ENCODE peak calls at places on chromosomes 5 and 9, in six cellular contexts. One of them, this sample, is unnamed.

GRCh38 chr5:76404694-76405306 is 1.7 kb downstream of the IQGAP2 start:
- ATAC-seq in GM12878: peak; percentile 36
- ATAC-seq in A549: no peak
- ATAC-seq in HepG2: peak; percentile 40
- ATAC-seq in upper lobe of left lung: no peak
- ATAC-seq in K562: peak; percentile 13
- ATAC-seq in this sample: no peak

GRCh38 chr5:154757647-154758406 is 2.6 kb downstream of the LARP1 start:
- ATAC-seq in HepG2: no peak
- ATAC-seq in K562: no peak
- ATAC-seq in A549: no peak
- ATAC-seq in upper lobe of left lung: no peak
- ATAC-seq in GM12878: no peak
- ATAC-seq in this sample: no peak

GRCh38 chr5:32280656-32281081 is 32.1 kb downstream of the MTMR12 start:
- ATAC-seq in upper lobe of left lung: no peak
- ATAC-seq in A549: no peak
- ATAC-seq in K562: no peak
- ATAC-seq in HepG2: no peak
- ATAC-seq in GM12878: peak; percentile 83
- ATAC-seq in this sample: no peak

GRCh38 chr5:127856310-127856709 is 153.1 kb downstream of the CCDC192 start:
- ATAC-seq in A549: no peak
- ATAC-seq in K562: no peak
- ATAC-seq in upper lobe of left lung: no peak
- ATAC-seq in HepG2: no peak
- ATAC-seq in GM12878: peak; percentile 35
- ATAC-seq in this sample: no peak

GRCh38 chr9:91778031-91778430 is 172.0 kb downstream of the ROR2 start:
- ATAC-seq in K562: no peak
- ATAC-seq in A549: no peak
- ATAC-seq in upper lobe of left lung: no peak
- ATAC-seq in HepG2: no peak
- ATAC-seq in GM12878: no peak
- ATAC-seq in this sample: no peak

GRCh38 chr9:114559830-114560520 is 27.6 kb upstream of the ATP6V1G1 start:
- ATAC-seq in HepG2: no peak
- ATAC-seq in upper lobe of left lung: no peak
- ATAC-seq in K562: no peak
- ATAC-seq in A549: no peak
- ATAC-seq in GM12878: no peak
- ATAC-seq in this sample: no peak

GRCh38 chr5:37724395-37725125 is 115.3 kb downstream of the GDNF start:
- ATAC-seq in A549: no peak
- ATAC-seq in HepG2: peak; percentile 52
- ATAC-seq in upper lobe of left lung: no peak
- ATAC-seq in K562: no peak
- ATAC-seq in GM12878: no peak
- ATAC-seq in this sample: peak; percentile 60

GRCh38 chr5:80223561-80223960 is 32.3 kb downstream of the SERINC5 start:
- ATAC-seq in GM12878: no peak
- ATAC-seq in HepG2: no peak
- ATAC-seq in A549: no peak
- ATAC-seq in K562: no peak
- ATAC-seq in upper lobe of left lung: no peak
- ATAC-seq in this sample: no peak

GRCh38 chr5:10989577-10990263 is 228.7 kb upstream of the DAP start:
- ATAC-seq in A549: no peak
- ATAC-seq in GM12878: no peak
- ATAC-seq in K562: no peak
- ATAC-seq in HepG2: no peak
- ATAC-seq in upper lobe of left lung: no peak
- ATAC-seq in this sample: no peak

GRCh38 chr5:133116601-133117000 is 64.8 kb downstream of the HSPA4 start:
- ATAC-seq in upper lobe of left lung: no peak
- ATAC-seq in A549: no peak
- ATAC-seq in GM12878: no peak
- ATAC-seq in HepG2: no peak
- ATAC-seq in K562: no peak
- ATAC-seq in this sample: peak; percentile 42

GRCh38 chr5:95988094-95988493 is 26.4 kb upstream of the ELL2 start:
- ATAC-seq in A549: no peak
- ATAC-seq in HepG2: peak; percentile 51
- ATAC-seq in upper lobe of left lung: no peak
- ATAC-seq in K562: no peak
- ATAC-seq in GM12878: no peak
- ATAC-seq in this sample: no peak

GRCh38 chr9:89243296-89244061 is 64.9 kb upstream of the SHC3 start:
- ATAC-seq in GM12878: no peak
- ATAC-seq in HepG2: no peak
- ATAC-seq in upper lobe of left lung: peak; percentile 85
- ATAC-seq in A549: no peak
- ATAC-seq in K562: no peak
- ATAC-seq in this sample: no peak

GRCh38 chr9:14214693-14215092 is 99.2 kb downstream of the NFIB start:
- ATAC-seq in A549: no peak
- ATAC-seq in GM12878: no peak
- ATAC-seq in K562: no peak
- ATAC-seq in upper lobe of left lung: no peak
- ATAC-seq in HepG2: no peak
- ATAC-seq in this sample: no peak

GRCh38 chr5:91311697-91312501 is 71.2 kb downstream of the ARRDC3 start:
- ATAC-seq in K562: peak; percentile 34
- ATAC-seq in HepG2: no peak
- ATAC-seq in GM12878: peak; percentile 96
- ATAC-seq in upper lobe of left lung: peak; percentile 96
- ATAC-seq in A549: peak; percentile 78
- ATAC-seq in this sample: peak; percentile 83

GRCh38 chr9:88645172-88645868 is 110.3 kb downstream of the NXNL2 start:
- ATAC-seq in A549: no peak
- ATAC-seq in HepG2: no peak
- ATAC-seq in GM12878: no peak
- ATAC-seq in K562: no peak
- ATAC-seq in upper lobe of left lung: no peak
- ATAC-seq in this sample: no peak

GRCh38 chr5:5613261-5613990 is 190.9 kb downstream of the ICE1 start:
- ATAC-seq in HepG2: no peak
- ATAC-seq in K562: no peak
- ATAC-seq in A549: no peak
- ATAC-seq in upper lobe of left lung: no peak
- ATAC-seq in GM12878: peak; percentile 56
- ATAC-seq in this sample: no peak

GRCh38 chr5:151096001-151096373 is 15.2 kb upstream of the TNIP1 start:
- ATAC-seq in HepG2: peak; percentile 57
- ATAC-seq in upper lobe of left lung: no peak
- ATAC-seq in GM12878: no peak
- ATAC-seq in K562: no peak
- ATAC-seq in A549: no peak
- ATAC-seq in this sample: no peak

GRCh38 chr5:157026789-157027424 is 32.0 kb downstream of the HAVCR1 start:
- ATAC-seq in upper lobe of left lung: no peak
- ATAC-seq in HepG2: peak; percentile 77
- ATAC-seq in K562: peak; percentile 53
- ATAC-seq in GM12878: peak; percentile 48
- ATAC-seq in A549: peak; percentile 61
- ATAC-seq in this sample: no peak

GRCh38 chr9:119961774-119962408 is 592.7 kb upstream of the BRINP1 start:
- ATAC-seq in HepG2: peak; percentile 94
- ATAC-seq in GM12878: peak; percentile 63
- ATAC-seq in A549: peak; percentile 92
- ATAC-seq in K562: peak; percentile 89
- ATAC-seq in upper lobe of left lung: no peak
- ATAC-seq in this sample: no peak

GRCh38 chr5:31937226-31937625 is 236.9 kb downstream of the GOLPH3 start:
- ATAC-seq in A549: no peak
- ATAC-seq in upper lobe of left lung: peak; percentile 50
- ATAC-seq in HepG2: no peak
- ATAC-seq in GM12878: no peak
- ATAC-seq in K562: no peak
- ATAC-seq in this sample: no peak

GRCh38 chr5:81850494-81850893 is 99.6 kb upstream of the SSBP2 start:
- ATAC-seq in upper lobe of left lung: no peak
- ATAC-seq in GM12878: no peak
- ATAC-seq in A549: no peak
- ATAC-seq in HepG2: no peak
- ATAC-seq in K562: no peak
- ATAC-seq in this sample: no peak

GRCh38 chr5:81232449-81233079 is 558 bp upstream of the CKMT2 start:
- ATAC-seq in upper lobe of left lung: peak; percentile 20
- ATAC-seq in GM12878: no peak
- ATAC-seq in A549: no peak
- ATAC-seq in HepG2: peak; percentile 28
- ATAC-seq in K562: no peak
- ATAC-seq in this sample: peak; percentile 63

GRCh38 chr9:12770261-12770660 is 4.6 kb upstream of the LURAP1L start:
- ATAC-seq in upper lobe of left lung: no peak
- ATAC-seq in GM12878: no peak
- ATAC-seq in K562: no peak
- ATAC-seq in HepG2: no peak
- ATAC-seq in A549: no peak
- ATAC-seq in this sample: no peak

GRCh38 chr9:90860826-90861225 is 59.2 kb downstream of the SYK start:
- ATAC-seq in HepG2: no peak
- ATAC-seq in GM12878: no peak
- ATAC-seq in A549: no peak
- ATAC-seq in K562: no peak
- ATAC-seq in upper lobe of left lung: peak; percentile 20
- ATAC-seq in this sample: peak; percentile 50

GRCh38 chr5:173793677-173794570 is 94.2 kb upstream of the CPEB4 start:
- ATAC-seq in HepG2: no peak
- ATAC-seq in A549: peak; percentile 30
- ATAC-seq in K562: no peak
- ATAC-seq in GM12878: no peak
- ATAC-seq in upper lobe of left lung: no peak
- ATAC-seq in this sample: no peak

GRCh38 chr5:160039810-160040470 is 31.0 kb downstream of the TTC1 start:
- ATAC-seq in HepG2: no peak
- ATAC-seq in K562: no peak
- ATAC-seq in GM12878: no peak
- ATAC-seq in A549: no peak
- ATAC-seq in upper lobe of left lung: no peak
- ATAC-seq in this sample: no peak

DNA sequence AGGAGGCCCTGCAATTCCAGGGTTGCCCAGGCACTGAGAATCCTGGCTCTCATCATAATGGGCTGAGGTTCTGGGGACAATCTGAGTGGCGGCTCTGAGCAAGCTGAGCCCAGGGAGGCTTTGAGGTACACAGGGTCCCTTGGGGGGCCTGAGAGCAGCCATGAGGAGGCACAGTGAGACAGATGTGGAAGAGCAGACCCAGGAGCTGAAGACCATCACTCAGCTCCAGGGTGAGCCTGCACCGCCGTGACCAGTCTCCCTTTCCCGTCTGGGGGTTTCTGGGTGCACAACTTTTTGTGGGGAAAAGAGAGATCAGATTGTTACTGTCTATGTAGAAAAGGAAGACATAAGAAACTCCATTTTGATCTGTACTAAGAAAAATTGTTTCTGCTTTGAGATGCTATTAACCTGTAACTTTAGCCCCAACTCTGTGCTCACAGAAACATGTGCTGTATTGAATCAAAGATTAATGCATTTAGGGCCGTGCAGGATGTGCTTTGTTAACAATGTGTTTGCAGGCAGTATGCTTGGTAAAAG is at the start of gene CCDC183:
- ATAC-seq in GM12878: no peak
- ATAC-seq in upper lobe of left lung: no peak
- ATAC-seq in A549: no peak
- ATAC-seq in K562: no peak
- ATAC-seq in HepG2: no peak
- ATAC-seq in this sample: no peak
- H3K4me1 ChIP-seq in GM12878: peaks cover 19% of the 10 kb centered on the region
- H3K4me1 ChIP-seq in upper lobe of left lung: peaks cover 33% of the 10 kb centered on the region
- H3K4me1 ChIP-seq in A549: peaks cover 35% of the 10 kb centered on the region
- H3K4me1 ChIP-seq in K562: peaks cover 78% of the 10 kb centered on the region
- H3K4me1 ChIP-seq in HepG2: peaks cover 73% of the 10 kb centered on the region
- H3K4me1 ChIP-seq in this sample: no peaks in the 10 kb centered on the region

DNA sequence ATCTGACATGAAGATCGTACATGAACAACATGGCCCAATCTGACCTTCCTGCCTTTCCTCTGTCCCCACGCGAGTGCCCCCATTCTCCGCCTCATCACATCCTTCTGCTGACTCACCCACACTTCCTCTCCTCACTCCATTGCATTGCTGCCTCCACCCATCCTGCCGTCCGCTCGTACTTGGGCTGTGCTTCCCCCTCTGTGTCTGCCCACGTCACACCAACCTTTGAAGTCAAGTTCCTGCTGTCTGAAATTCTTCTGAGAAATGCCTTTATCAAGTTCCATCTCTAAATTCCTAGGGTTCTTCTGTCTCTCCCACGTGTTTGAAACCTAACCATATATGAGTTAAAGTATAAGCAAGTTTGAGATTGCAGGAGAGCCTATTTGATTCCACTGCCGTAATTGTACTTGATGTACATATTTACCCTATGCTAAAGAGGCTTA is 18.0 kb upstream of the STARD4 start:
- ATAC-seq in upper lobe of left lung: peak; percentile 91
- ATAC-seq in GM12878: peak; percentile 98
- ATAC-seq in A549: peak; percentile 97
- ATAC-seq in K562: peak; percentile 99
- ATAC-seq in HepG2: peak; percentile 78
- ATAC-seq in this sample: peak; percentile 89
- H3K4me3 ChIP-seq in upper lobe of left lung: no peak overlapping the region
- H3K4me3 ChIP-seq in GM12878: no peak overlapping the region
- H3K4me3 ChIP-seq in A549: no peak overlapping the region
- H3K4me3 ChIP-seq in K562: no peak overlapping the region
- H3K4me3 ChIP-seq in HepG2: no peak overlapping the region
- H3K4me3 ChIP-seq in this sample: no peak overlapping the region

GRCh38 chr9:2261421-2262103 is 246.4 kb downstream of the SMARCA2 start:
- ATAC-seq in GM12878: no peak
- ATAC-seq in K562: no peak
- ATAC-seq in HepG2: no peak
- ATAC-seq in A549: peak; percentile 28
- ATAC-seq in upper lobe of left lung: no peak
- ATAC-seq in this sample: no peak

GRCh38 chr9:2262809-2263510 is 247.8 kb downstream of the SMARCA2 start:
- ATAC-seq in upper lobe of left lung: no peak
- ATAC-seq in K562: no peak
- ATAC-seq in A549: no peak
- ATAC-seq in HepG2: no peak
- ATAC-seq in GM12878: no peak
- ATAC-seq in this sample: no peak

GRCh38 chr9:2263665-2264064 is 248.5 kb downstream of the SMARCA2 start:
- ATAC-seq in GM12878: no peak
- ATAC-seq in upper lobe of left lung: no peak
- ATAC-seq in HepG2: no peak
- ATAC-seq in A549: no peak
- ATAC-seq in K562: no peak
- ATAC-seq in this sample: no peak

GRCh38 chr9:2262371-2262770 is 247.2 kb downstream of the SMARCA2 start:
- ATAC-seq in GM12878: no peak
- ATAC-seq in A549: no peak
- ATAC-seq in upper lobe of left lung: no peak
- ATAC-seq in HepG2: no peak
- ATAC-seq in K562: no peak
- ATAC-seq in this sample: no peak

GRCh38 chr9:2260401-2261306 is 245.5 kb downstream of the SMARCA2 start:
- ATAC-seq in GM12878: no peak
- ATAC-seq in upper lobe of left lung: no peak
- ATAC-seq in A549: peak; percentile 91
- ATAC-seq in HepG2: no peak
- ATAC-seq in K562: no peak
- ATAC-seq in this sample: no peak
- TF ChIP-seq EP300 in GM12878: no peak
- TF ChIP-seq EP300 in upper lobe of left lung: no peak
- TF ChIP-seq EP300 in A549: no peak
- TF ChIP-seq EP300 in HepG2: no peak
- TF ChIP-seq EP300 in K562: no peak
- TF ChIP-seq EP300 in this sample: no peak

GRCh38 chr9:128901822-128902221 is 19.0 kb upstream of the PHYHD1 start:
- ATAC-seq in K562: no peak
- ATAC-seq in GM12878: peak; percentile 44
- ATAC-seq in HepG2: no peak
- ATAC-seq in A549: peak; percentile 8
- ATAC-seq in upper lobe of left lung: no peak
- ATAC-seq in this sample: no peak
- H3K4me1 ChIP-seq in K562: peaks cover 25% of the 10 kb centered on the region
- H3K4me1 ChIP-seq in GM12878: peaks cover 31% of the 10 kb centered on the region
- H3K4me1 ChIP-seq in HepG2: peaks cover 28% of the 10 kb centered on the region
- H3K4me1 ChIP-seq in A549: peaks cover 47% of the 10 kb centered on the region
- H3K4me1 ChIP-seq in upper lobe of left lung: peaks cover 57% of the 10 kb centered on the region
- H3K4me1 ChIP-seq in this sample: peaks cover 5% of the 10 kb centered on the region

This sample was measured in gastroesophageal sphincter.